ENCODE peak calls at places on chromosomes 13 and 19, in eight cellular contexts. E, Q, Z, S, M, V, I and T are unnamed samples. For H3K4me1, the result is how much of the 10 kb centered on the place peaks cover.

GRCh38 chr19:17755977-17756670 is 4.8 kb downstream of the FCHO1 start:
- DNase-seq in E (no peak), Q (no peak), Z (peak), S (peak), M (peak), V (no peak), I (peak), T (no peak)

GRCh38 chr19:19946226-19946625 is 45.5 kb downstream of the ZNF93 start:
- DNase-seq in E (no peak), Q (no peak), Z (no peak), S (no peak), M (no peak), V (no peak), I (no peak), T (no peak)

GRCh38 chr19:10884273-10884672 is 12.9 kb downstream of the CARM1 start:
- DNase-seq in E (no peak), Q (no peak), Z (peak), S (no peak), M (no peak), V (no peak), I (peak), T (no peak)

GRCh38 chr13:26255717-26256277 is 1.9 kb downstream of the CDK8 start:
- DNase-seq in E (no peak), Q (no peak), Z (peak), S (no peak), M (no peak), V (peak), I (peak), T (no peak)

GRCh38 chr19:27734496-27735220 is 1478.3 kb downstream of the UQCRFS1 start:
- DNase-seq in E (no peak), Q (no peak), Z (no peak), S (peak), M (no peak), V (no peak), I (no peak), T (no peak)

GRCh38 chr13:105074756-105075155 is 1460.7 kb downstream of the EFNB2 start:
- DNase-seq in E (no peak), Q (no peak), Z (no peak), S (no peak), M (no peak), V (no peak), I (no peak), T (no peak)

GRCh38 chr19:1123885-1124677 is 20.3 kb downstream of the GPX4 start:
- DNase-seq in E (no peak), Q (no peak), Z (no peak), S (no peak), M (no peak), V (no peak), I (no peak), T (no peak)

GRCh38 chr19:17043744-17044143 is 17.1 kb upstream of the CPAMD8 start:
- DNase-seq in E (no peak), Q (peak), Z (no peak), S (no peak), M (no peak), V (no peak), I (no peak), T (no peak)

GRCh38 chr13:44011036-44011435 is 131.3 kb downstream of the LACC1 start:
- DNase-seq in E (no peak), Q (no peak), Z (no peak), S (no peak), M (no peak), V (no peak), I (no peak), T (no peak)

GRCh38 chr19:48686103-48686502 is 9.7 kb upstream of the FUT2 start:
- DNase-seq in E (no peak), Q (no peak), Z (no peak), S (no peak), M (no peak), V (peak), I (no peak), T (no peak)

GRCh38 chr19:58089846-58090245 is 8.2 kb downstream of the ZSCAN18 start:
- DNase-seq in E (no peak), Q (no peak), Z (no peak), S (no peak), M (no peak), V (no peak), I (no peak), T (no peak)

GRCh38 chr13:33351324-33351723 is 65.8 kb upstream of the STARD13 start:
- DNase-seq in E (no peak), Q (no peak), Z (peak), S (no peak), M (peak), V (no peak), I (no peak), T (no peak)

GRCh38 chr13:73303858-73304257 is 245.1 kb downstream of the KLF5 start:
- DNase-seq in E (no peak), Q (no peak), Z (no peak), S (no peak), M (no peak), V (no peak), I (no peak), T (no peak)

GRCh38 chr19:13100031-13100588 is 2.5 kb downstream of the LYL1 start:
- DNase-seq in E (no peak), Q (no peak), Z (no peak), S (no peak), M (peak), V (no peak), I (no peak), T (no peak)

GRCh38 chr13:50129923-50130685 is 114.9 kb downstream of the KCNRG start:
- DNase-seq in E (peak), Q (peak), Z (peak), S (no peak), M (peak), V (no peak), I (peak), T (peak)

GRCh38 chr19:37362733-37363132 is 8.2 kb upstream of the ZNF527 start:
- DNase-seq in E (no peak), Q (no peak), Z (no peak), S (no peak), M (no peak), V (peak), I (peak), T (no peak)

GRCh38 chr19:35291259-35291658 is 702 bp upstream of the MAG start:
- DNase-seq in E (no peak), Q (no peak), Z (no peak), S (no peak), M (no peak), V (no peak), I (no peak), T (no peak)

GRCh38 chr19:8490873-8491272 is 11.6 kb downstream of the PRAM1 start:
- DNase-seq in E (no peak), Q (peak), Z (no peak), S (no peak), M (no peak), V (no peak), I (no peak), T (no peak)

GRCh38 chr19:30518965-30519606 is 146.9 kb downstream of the ZNF536 start:
- DNase-seq in E (no peak), Q (no peak), Z (no peak), S (no peak), M (no peak), V (no peak), I (no peak), T (no peak)

GRCh38 chr19:21128901-21129698 is 12.7 kb upstream of the ZNF431 start:
- DNase-seq in E (no peak), Q (no peak), Z (no peak), S (no peak), M (no peak), V (peak), I (peak), T (no peak)

GRCh38 chr13:94119360-94119936 is 360.0 kb downstream of the DCT start:
- DNase-seq in E (no peak), Q (no peak), Z (no peak), S (peak), M (no peak), V (peak), I (peak), T (no peak)

GRCh38 chr13:70090036-70090723 is 17.4 kb upstream of the ATXN8OS start:
- DNase-seq in E (no peak), Q (no peak), Z (no peak), S (no peak), M (no peak), V (no peak), I (no peak), T (no peak)

GRCh38 chr19:48283908-48284307 is 14.0 kb downstream of the ZNF114 start:
- DNase-seq in E (no peak), Q (no peak), Z (peak), S (no peak), M (no peak), V (no peak), I (no peak), T (no peak)

GRCh38 chr13:44879452-44880058 is 109.7 kb downstream of the NUFIP1 start:
- DNase-seq in E (no peak), Q (no peak), Z (peak), S (peak), M (no peak), V (no peak), I (no peak), T (no peak)

GRCh38 chr13:53131361-53131760 is 102.7 kb downstream of the OLFM4 start:
- DNase-seq in E (no peak), Q (no peak), Z (no peak), S (no peak), M (no peak), V (no peak), I (no peak), T (no peak)

GRCh38 chr19:42254083-42254849 is 662 bp downstream of the ERF start:
- DNase-seq in E (peak), Q (peak), Z (peak), S (peak), M (peak), V (peak), I (peak), T (peak)

GRCh38 chr13:56718791-56719190 is 421.9 kb upstream of the PRR20A start:
- DNase-seq in E (no peak), Q (no peak), Z (no peak), S (no peak), M (no peak), V (no peak), I (no peak), T (no peak)

GRCh38 chr19:42279902-42280760 is 11.1 kb downstream of the CIC start:
- DNase-seq in E (peak), Q (peak), Z (peak), S (peak), M (peak), V (peak), I (peak), T (peak)

GRCh38 chr13:27661017-27661416 is 39.3 kb downstream of the POLR1D start:
- DNase-seq in E (no peak), Q (no peak), Z (no peak), S (no peak), M (no peak), V (no peak), I (no peak), T (no peak)

GRCh38 chr19:58575183-58576041 is 2.3 kb upstream of the MZF1 start:
- DNase-seq in E (peak), Q (peak), Z (peak), S (peak), M (peak), V (peak), I (peak), T (peak)

GRCh38 chr13:73891805-73892204 is 242.4 kb downstream of the KLF12 start:
- DNase-seq in E (no peak), Q (no peak), Z (no peak), S (no peak), M (no peak), V (no peak), I (no peak), T (no peak)

GRCh38 chr19:13726323-13726722 is 38.0 kb upstream of the MRI1 start:
- DNase-seq in E (no peak), Q (no peak), Z (no peak), S (no peak), M (no peak), V (no peak), I (no peak), T (no peak)

GRCh38 chr19:16062789-16063188 is 13.5 kb upstream of the TPM4 start:
- DNase-seq in E (no peak), Q (no peak), Z (no peak), S (peak), M (no peak), V (no peak), I (peak), T (peak)

GRCh38 chr13:106104281-106104901 is 431.1 kb downstream of the EFNB2 start:
- DNase-seq in E (no peak), Q (no peak), Z (peak), S (no peak), M (no peak), V (no peak), I (no peak), T (no peak)
- H3K4me1 ChIP-seq in E (under half), Q (under half), Z (under half), S (under half), M (under half), V (under half), I (under half), T (under half)

DNA sequence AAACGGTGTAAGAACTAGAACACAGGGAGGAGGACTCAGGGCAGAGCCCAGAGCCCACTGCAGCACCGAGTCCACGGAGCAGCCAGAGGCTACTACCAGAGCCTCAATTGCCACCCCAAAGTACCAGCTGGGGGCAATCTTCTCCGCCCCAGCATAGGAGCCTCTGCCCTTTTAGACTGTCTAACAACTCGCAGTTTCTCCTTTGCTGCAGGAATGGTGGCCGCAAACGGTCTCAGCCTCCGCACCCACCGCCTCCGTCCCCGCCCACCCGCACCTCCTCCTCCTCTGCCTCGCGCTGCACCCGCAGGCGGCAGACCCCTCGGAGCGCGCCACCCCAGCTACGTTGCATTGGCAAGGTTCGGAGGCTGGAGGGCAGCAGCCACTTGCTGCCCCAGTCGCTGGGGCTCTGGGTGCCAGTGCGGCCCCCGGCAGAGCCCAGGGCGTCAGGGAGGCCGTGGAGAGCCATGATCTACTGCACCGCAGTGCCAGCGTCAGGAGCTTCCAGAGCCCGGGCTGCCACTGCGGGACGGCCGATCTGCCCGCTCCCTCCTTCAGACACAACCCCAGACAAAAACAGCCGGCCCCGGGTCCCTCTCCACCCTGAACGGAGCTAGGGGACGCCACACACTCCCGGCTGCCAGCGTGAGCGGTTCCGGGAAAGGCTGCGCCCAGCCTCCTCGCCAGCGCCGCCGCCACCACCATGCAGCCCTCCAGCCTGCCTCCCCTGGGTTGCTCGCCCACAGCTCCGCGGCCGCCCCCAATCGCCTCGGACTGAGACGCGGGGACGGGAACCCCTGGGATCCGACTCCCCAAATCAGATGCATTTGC is 1.8 kb downstream of the FGF14 start:
- DNase-seq in E (no peak), Q (peak), Z (peak), S (peak), M (peak), V (no peak), I (peak), T (peak)
- H3K4me3 ChIP-seq in E (peak), Q (peak), Z (peak), S (peak), M (peak), V (no peak), I (peak), T (peak)

GRCh38 chr19:51398096-51398704 is 7.8 kb upstream of the C19orf84 start:
- DNase-seq in E (no peak), Q (no peak), Z (peak), S (no peak), M (no peak), V (peak), I (peak), T (no peak)
- H3K27ac ChIP-seq in E (no peak), Q (no peak), Z (no peak), S (no peak), M (no peak), V (no peak), I (peak), T (no peak)

GRCh38 chr13:111187879-111188643 is 73.0 kb downstream of the ARHGEF7 start:
- DNase-seq in E (no peak), Q (no peak), Z (peak), S (no peak), M (peak), V (no peak), I (peak), T (no peak)
- H3K4me1 ChIP-seq in E (half or more), Q (under half), Z (under half), S (under half), M (half or more), V (under half), I (under half), T (under half)

DNA sequence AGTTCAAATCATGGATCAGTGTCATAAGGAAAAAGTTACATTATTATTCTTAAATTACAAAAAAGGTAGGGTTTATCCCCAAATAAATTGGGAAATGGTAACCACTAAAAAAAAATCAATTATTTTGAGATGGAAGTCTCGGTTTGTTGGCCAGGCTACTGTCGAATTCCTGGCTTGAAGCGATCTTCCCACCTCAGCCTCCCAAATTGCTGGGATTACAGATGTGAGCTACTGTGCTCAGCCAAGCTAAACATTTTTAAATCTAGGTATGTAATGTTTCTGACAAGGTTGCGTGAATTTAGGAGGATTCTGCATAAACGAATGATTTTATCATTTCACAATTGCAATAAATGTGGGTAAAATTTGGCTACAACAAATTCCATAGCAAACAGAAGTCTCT is 2.0 kb downstream of the NAA16 start:
- DNase-seq in E (no peak), Q (no peak), Z (no peak), S (no peak), M (no peak), V (no peak), I (no peak), T (no peak)
- H3K4me3 ChIP-seq in E (peak), Q (peak), Z (peak), S (peak), M (peak), V (peak), I (peak), T (no peak)